ENCODE peak calls at places on chromosomes 1 and 21, in five cellular contexts. One of them, this sample, is unnamed.

GRCh38 chr21:17775431-17776126 is 43.6 kb downstream of the C21orf91 start:
- DNase-seq in astrocyte: no peak
- DNase-seq in A673: no peak
- DNase-seq in hepatocyte: no peak
- DNase-seq in mammary epithelial cell: no peak
- DNase-seq in this sample: no peak

GRCh38 chr1:2894381-2895041 is 93.0 kb upstream of the TTC34 start:
- DNase-seq in mammary epithelial cell: no peak
- DNase-seq in A673: no peak
- DNase-seq in hepatocyte: no peak
- DNase-seq in astrocyte: no peak
- DNase-seq in this sample: no peak

GRCh38 chr1:156747737-156748669 is 3.5 kb downstream of the HDGF start:
- DNase-seq in astrocyte: no peak
- DNase-seq in mammary epithelial cell: peak; percentile 60
- DNase-seq in A673: peak; percentile 45
- DNase-seq in hepatocyte: no peak
- DNase-seq in this sample: no peak

GRCh38 chr1:180458807-180459206 is 43.6 kb downstream of the ACBD6 start:
- DNase-seq in A673: no peak
- DNase-seq in astrocyte: no peak
- DNase-seq in mammary epithelial cell: no peak
- DNase-seq in hepatocyte: no peak
- DNase-seq in this sample: no peak

GRCh38 chr1:98662354-98662665 is 789 bp downstream of the SNX7 start:
- DNase-seq in A673: no peak
- DNase-seq in mammary epithelial cell: no peak
- DNase-seq in hepatocyte: no peak
- DNase-seq in astrocyte: no peak
- DNase-seq in this sample: no peak

GRCh38 chr1:84257617-84258016 is 43.9 kb upstream of the SAMD13 start:
- DNase-seq in A673: no peak
- DNase-seq in hepatocyte: no peak
- DNase-seq in astrocyte: no peak
- DNase-seq in mammary epithelial cell: no peak
- DNase-seq in this sample: no peak

GRCh38 chr1:9737716-9738115 is 86.0 kb downstream of the CLSTN1 start:
- DNase-seq in astrocyte: no peak
- DNase-seq in hepatocyte: no peak
- DNase-seq in mammary epithelial cell: no peak
- DNase-seq in A673: no peak
- DNase-seq in this sample: no peak

GRCh38 chr1:177448652-177449351 is 278.0 kb downstream of the BRINP2 start:
- DNase-seq in hepatocyte: no peak
- DNase-seq in astrocyte: peak; percentile 27
- DNase-seq in mammary epithelial cell: peak; percentile 16
- DNase-seq in A673: no peak
- DNase-seq in this sample: no peak

GRCh38 chr1:206696812-206697585 is 12.3 kb downstream of the MAPKAPK2 start:
- DNase-seq in astrocyte: no peak
- DNase-seq in mammary epithelial cell: no peak
- DNase-seq in hepatocyte: no peak
- DNase-seq in A673: no peak
- DNase-seq in this sample: no peak

GRCh38 chr21:16195476-16195875 is 465.7 kb downstream of the USP25 start:
- DNase-seq in A673: no peak
- DNase-seq in mammary epithelial cell: peak; percentile 25
- DNase-seq in astrocyte: peak; percentile 71
- DNase-seq in hepatocyte: no peak
- DNase-seq in this sample: no peak

GRCh38 chr1:4177425-4178150 is 277.5 kb upstream of the C1orf174 start:
- DNase-seq in astrocyte: no peak
- DNase-seq in A673: no peak
- DNase-seq in hepatocyte: no peak
- DNase-seq in mammary epithelial cell: no peak
- DNase-seq in this sample: peak; percentile 5

GRCh38 chr1:40042337-40042736 is 1.8 kb downstream of the CAP1 start:
- DNase-seq in hepatocyte: no peak
- DNase-seq in astrocyte: peak; percentile 63
- DNase-seq in A673: no peak
- DNase-seq in mammary epithelial cell: peak; percentile 38
- DNase-seq in this sample: no peak

GRCh38 chr21:36199021-36199420 is 42.4 kb downstream of the DOP1B start:
- DNase-seq in astrocyte: no peak
- DNase-seq in hepatocyte: peak; percentile 49
- DNase-seq in A673: no peak
- DNase-seq in mammary epithelial cell: no peak
- DNase-seq in this sample: no peak

GRCh38 chr21:36441715-36442114 is 38.2 kb downstream of the CLDN14 start:
- DNase-seq in astrocyte: no peak
- DNase-seq in mammary epithelial cell: no peak
- DNase-seq in hepatocyte: no peak
- DNase-seq in A673: no peak
- DNase-seq in this sample: no peak

GRCh38 chr1:89363196-89363595 is 663 bp upstream of the GBP6 start:
- DNase-seq in A673: no peak
- DNase-seq in hepatocyte: no peak
- DNase-seq in astrocyte: peak; percentile 33
- DNase-seq in mammary epithelial cell: peak; percentile 83
- DNase-seq in this sample: no peak

GRCh38 chr1:44602675-44603610 is 71.3 kb downstream of the TMEM53 start:
- DNase-seq in A673: no peak
- DNase-seq in hepatocyte: no peak
- DNase-seq in astrocyte: no peak
- DNase-seq in mammary epithelial cell: no peak
- DNase-seq in this sample: no peak

GRCh38 chr1:162617513-162617912 is 14.8 kb upstream of the DDR2 start:
- DNase-seq in astrocyte: no peak
- DNase-seq in mammary epithelial cell: no peak
- DNase-seq in A673: no peak
- DNase-seq in hepatocyte: no peak
- DNase-seq in this sample: no peak

GRCh38 chr21:35578350-35578782 is 482.0 kb downstream of the SETD4 start:
- DNase-seq in A673: no peak
- DNase-seq in hepatocyte: no peak
- DNase-seq in astrocyte: peak; percentile 95
- DNase-seq in mammary epithelial cell: peak; percentile 92
- DNase-seq in this sample: no peak

GRCh38 chr1:26190373-26190987 is at the start of gene CATSPER4:
- DNase-seq in astrocyte: no peak
- DNase-seq in A673: peak; percentile 45
- DNase-seq in mammary epithelial cell: peak; percentile 13
- DNase-seq in hepatocyte: peak; percentile 53
- DNase-seq in this sample: peak; percentile 75

GRCh38 chr1:29889776-29890175 is 653.5 kb downstream of the PTPRU start:
- DNase-seq in mammary epithelial cell: no peak
- DNase-seq in astrocyte: no peak
- DNase-seq in hepatocyte: no peak
- DNase-seq in A673: no peak
- DNase-seq in this sample: no peak

GRCh38 chr1:26694185-26694572 is 1.6 kb upstream of the ARID1A start:
- DNase-seq in hepatocyte: peak; percentile 54
- DNase-seq in astrocyte: no peak
- DNase-seq in mammary epithelial cell: no peak
- DNase-seq in A673: no peak
- DNase-seq in this sample: no peak

GRCh38 chr1:24769656-24770651 is 24.7 kb downstream of the CLIC4 start:
- DNase-seq in hepatocyte: peak; percentile 43
- DNase-seq in astrocyte: peak; percentile 98
- DNase-seq in mammary epithelial cell: peak; percentile 84
- DNase-seq in A673: peak; percentile 92
- DNase-seq in this sample: no peak

GRCh38 chr21:45468051-45468970 is 63.3 kb downstream of the COL18A1 start:
- DNase-seq in A673: no peak
- DNase-seq in hepatocyte: no peak
- DNase-seq in mammary epithelial cell: no peak
- DNase-seq in astrocyte: no peak
- DNase-seq in this sample: no peak

GRCh38 chr1:110675060-110675791 is 486 bp upstream of the KCNA3 start:
- DNase-seq in mammary epithelial cell: no peak
- DNase-seq in A673: no peak
- DNase-seq in hepatocyte: peak; percentile 10
- DNase-seq in astrocyte: no peak
- DNase-seq in this sample: no peak

GRCh38 chr1:211829343-211830054 is 1.1 kb downstream of the LPGAT1 start:
- DNase-seq in astrocyte: peak; percentile 10
- DNase-seq in mammary epithelial cell: peak; percentile 24
- DNase-seq in A673: peak; percentile 12
- DNase-seq in hepatocyte: peak; percentile 74
- DNase-seq in this sample: peak; percentile 27

GRCh38 chr1:54257876-54258275 is 57.9 kb downstream of the MRPL37 start:
- DNase-seq in mammary epithelial cell: no peak
- DNase-seq in A673: no peak
- DNase-seq in hepatocyte: no peak
- DNase-seq in astrocyte: no peak
- DNase-seq in this sample: no peak

GRCh38 chr21:38379171-38379570 is 119.1 kb downstream of the ERG start:
- DNase-seq in mammary epithelial cell: no peak
- DNase-seq in astrocyte: no peak
- DNase-seq in A673: no peak
- DNase-seq in hepatocyte: no peak
- DNase-seq in this sample: no peak

GRCh38 chr21:33026878-33027400 is 1.2 kb downstream of the OLIG2 start:
- DNase-seq in A673: no peak
- DNase-seq in mammary epithelial cell: no peak
- DNase-seq in hepatocyte: no peak
- DNase-seq in astrocyte: peak; percentile 12
- DNase-seq in this sample: no peak
- TF ChIP-seq EZH2 in A673: peak; percentile 80
- TF ChIP-seq EZH2 in mammary epithelial cell: peak; percentile 92
- TF ChIP-seq EZH2 in hepatocyte: peak; percentile 86
- TF ChIP-seq EZH2 in astrocyte: peak; percentile 80
- TF ChIP-seq EZH2 in this sample: no peak

GRCh38 chr1:161487483-161487827 is 17.8 kb upstream of the FCGR2A start:
- DNase-seq in hepatocyte: no peak
- DNase-seq in astrocyte: peak; percentile 37
- DNase-seq in A673: peak; percentile 29
- DNase-seq in mammary epithelial cell: peak; percentile 71
- DNase-seq in this sample: peak; percentile 66

GRCh38 chr1:161494069-161494735 is 11.1 kb upstream of the FCGR2A start:
- DNase-seq in A673: no peak
- DNase-seq in hepatocyte: no peak
- DNase-seq in astrocyte: no peak
- DNase-seq in mammary epithelial cell: no peak
- DNase-seq in this sample: no peak

GRCh38 chr1:161492827-161493226 is 12.4 kb upstream of the FCGR2A start:
- DNase-seq in hepatocyte: no peak
- DNase-seq in astrocyte: no peak
- DNase-seq in A673: no peak
- DNase-seq in mammary epithelial cell: no peak
- DNase-seq in this sample: no peak

GRCh38 chr1:161495490-161495889 is 9.8 kb upstream of the FCGR2A start:
- DNase-seq in mammary epithelial cell: no peak
- DNase-seq in A673: no peak
- DNase-seq in hepatocyte: no peak
- DNase-seq in astrocyte: no peak
- DNase-seq in this sample: no peak

DNA sequence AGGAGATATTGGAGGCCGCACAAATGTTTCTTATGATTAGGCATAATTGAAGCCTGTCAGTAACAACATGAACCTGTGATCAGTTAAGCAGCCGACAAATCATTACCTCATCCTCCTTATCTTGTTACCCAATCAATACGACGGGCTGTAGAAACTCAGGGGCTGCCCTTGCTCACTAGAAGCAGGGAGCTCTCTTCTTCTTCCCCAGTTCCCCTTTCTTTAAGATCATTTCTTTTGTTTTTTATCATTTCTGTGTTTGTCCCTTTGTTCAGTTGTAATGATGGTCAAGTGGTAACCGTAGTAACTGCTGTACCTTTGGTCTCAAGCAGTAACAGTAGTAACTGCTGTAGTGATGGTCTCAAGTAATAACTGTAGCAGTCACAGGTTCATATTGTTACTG is 13.8 kb upstream of the FCGR2A start:
- DNase-seq in hepatocyte: no peak
- DNase-seq in mammary epithelial cell: no peak
- DNase-seq in A673: no peak
- DNase-seq in astrocyte: no peak
- DNase-seq in this sample: no peak
- TF ChIP-seq EZH2 in hepatocyte: no peak
- TF ChIP-seq EZH2 in mammary epithelial cell: no peak
- TF ChIP-seq EZH2 in A673: no peak
- TF ChIP-seq EZH2 in astrocyte: no peak
- TF ChIP-seq EZH2 in this sample: no peak

DNA sequence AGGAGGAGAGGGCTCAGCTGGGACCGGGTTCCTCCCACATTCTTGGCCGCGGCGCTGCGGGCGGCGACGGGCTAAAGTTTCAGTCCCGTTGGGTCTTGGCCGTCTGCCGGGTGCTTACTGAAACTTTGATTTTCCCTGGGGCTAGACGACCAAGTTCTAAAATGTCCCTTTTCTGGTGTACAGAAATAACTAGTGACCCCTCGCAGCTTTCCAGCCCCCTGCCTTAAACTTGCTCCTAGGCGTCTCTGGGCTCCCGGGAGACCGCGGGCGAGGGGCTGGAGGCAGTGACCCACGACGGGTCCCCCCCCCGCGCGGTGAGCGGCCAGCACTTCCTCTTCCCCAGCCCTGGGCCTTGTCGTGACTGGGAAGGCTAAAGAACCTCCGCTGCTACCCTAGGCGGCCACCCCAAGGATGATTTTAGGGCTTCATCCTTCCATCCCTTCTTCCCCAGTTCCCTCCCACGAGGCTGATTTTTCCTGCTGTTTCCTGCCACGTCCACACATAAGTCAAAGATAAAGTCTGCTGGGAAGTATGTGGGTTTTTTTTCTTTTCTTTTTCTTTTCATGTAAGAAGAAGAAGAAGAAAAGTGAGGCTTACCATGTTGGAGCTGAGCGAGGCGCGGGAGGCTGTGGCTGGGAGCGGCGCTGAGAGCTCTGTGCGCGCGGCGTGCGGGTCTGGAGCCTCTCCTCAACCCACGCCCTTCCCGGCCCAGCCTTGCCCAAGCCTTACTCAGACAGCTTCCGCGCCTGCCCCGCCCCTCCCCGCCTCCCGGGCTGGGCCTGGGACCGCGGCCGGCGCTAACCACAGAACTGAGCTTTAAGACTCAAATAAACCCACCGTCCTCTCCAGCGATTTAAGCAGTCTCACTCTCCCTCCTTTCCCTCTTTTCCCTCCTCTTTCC is at the start of gene S100A11:
- DNase-seq in hepatocyte: peak; percentile 96
- DNase-seq in A673: peak; percentile 86
- DNase-seq in mammary epithelial cell: peak; percentile 88
- DNase-seq in astrocyte: peak; percentile 76
- DNase-seq in this sample: peak; percentile 88
- TF ChIP-seq EZH2 in hepatocyte: no peak
- TF ChIP-seq EZH2 in A673: no peak
- TF ChIP-seq EZH2 in mammary epithelial cell: no peak
- TF ChIP-seq EZH2 in astrocyte: no peak
- TF ChIP-seq EZH2 in this sample: no peak

DNA sequence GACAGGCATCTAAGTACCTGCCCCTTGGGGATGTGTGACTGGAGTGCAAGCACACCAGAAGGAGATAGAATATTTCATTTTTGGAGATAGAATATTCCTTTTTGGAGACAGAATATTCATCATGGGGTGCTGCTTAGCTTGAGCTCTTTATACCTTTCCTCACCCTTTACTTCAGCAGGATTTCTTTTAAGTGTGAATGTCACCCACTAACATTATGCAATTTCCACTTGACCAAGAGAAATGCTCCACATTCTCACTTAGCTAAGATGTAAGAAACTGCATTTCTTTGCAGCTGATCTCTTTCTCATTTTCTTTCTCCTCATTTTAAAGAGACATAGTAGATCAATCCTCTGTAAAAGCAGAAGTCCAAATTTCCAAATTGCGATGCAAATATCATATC is 436.7 kb downstream of the NCAM2 start:
- DNase-seq in A673: no peak
- DNase-seq in mammary epithelial cell: no peak
- DNase-seq in hepatocyte: no peak
- DNase-seq in astrocyte: no peak
- DNase-seq in this sample: no peak
- TF ChIP-seq EZH2 in A673: no peak
- TF ChIP-seq EZH2 in mammary epithelial cell: no peak
- TF ChIP-seq EZH2 in hepatocyte: no peak
- TF ChIP-seq EZH2 in astrocyte: no peak
- TF ChIP-seq EZH2 in this sample: no peak

This sample was measured in K562.